ENCODE peak calls at places on chromosomes 6 and 20, in four cellular contexts. One of them, this sample, is unnamed.

GRCh38 chr6:132937466-132937906 is 123.1 kb downstream of the RPS12 start:
- DNase-seq in K562: peak
- DNase-seq in SK-N-SH: peak
- DNase-seq in GM12878: no peak
- DNase-seq in this sample: no peak

GRCh38 chr6:51398064-51398740 is 579.5 kb downstream of the TFAP2B start:
- DNase-seq in SK-N-SH: no peak
- DNase-seq in GM12878: peak
- DNase-seq in K562: no peak
- DNase-seq in this sample: no peak

GRCh38 chr20:51985753-51986152 is 183.4 kb upstream of the SALL4 start:
- DNase-seq in SK-N-SH: no peak
- DNase-seq in GM12878: no peak
- DNase-seq in K562: no peak
- DNase-seq in this sample: no peak

GRCh38 chr6:43771210-43771857 is 1.3 kb downstream of the VEGFA start:
- DNase-seq in SK-N-SH: peak
- DNase-seq in GM12878: no peak
- DNase-seq in K562: peak
- DNase-seq in this sample: peak

GRCh38 chr6:88780714-88781389 is 182.6 kb downstream of the RNGTT start:
- DNase-seq in K562: peak
- DNase-seq in SK-N-SH: peak
- DNase-seq in GM12878: peak
- DNase-seq in this sample: peak

GRCh38 chr20:58213112-58213511 is 15.3 kb downstream of the ANKRD60 start:
- DNase-seq in SK-N-SH: peak
- DNase-seq in K562: no peak
- DNase-seq in GM12878: no peak
- DNase-seq in this sample: no peak

GRCh38 chr6:127515234-127515793 is 3.8 kb downstream of the MTCL3 start:
- DNase-seq in GM12878: no peak
- DNase-seq in K562: no peak
- DNase-seq in SK-N-SH: peak
- DNase-seq in this sample: peak

GRCh38 chr6:131331146-131331545 is 195.9 kb downstream of the AKAP7 start:
- DNase-seq in K562: no peak
- DNase-seq in SK-N-SH: no peak
- DNase-seq in GM12878: no peak
- DNase-seq in this sample: no peak

GRCh38 chr20:62370115-62370806 is 3.1 kb upstream of the LAMA5 start:
- DNase-seq in K562: peak
- DNase-seq in SK-N-SH: no peak
- DNase-seq in GM12878: no peak
- DNase-seq in this sample: no peak

GRCh38 chr6:15630202-15630601 is 32.6 kb downstream of the DTNBP1 start:
- DNase-seq in GM12878: no peak
- DNase-seq in SK-N-SH: no peak
- DNase-seq in K562: no peak
- DNase-seq in this sample: no peak

GRCh38 chr6:71642120-71642519 is 244.2 kb upstream of the RIMS1 start:
- DNase-seq in SK-N-SH: no peak
- DNase-seq in K562: no peak
- DNase-seq in GM12878: no peak
- DNase-seq in this sample: no peak

GRCh38 chr6:134009876-134010275 is 42.5 kb downstream of the SLC2A12 start:
- DNase-seq in SK-N-SH: no peak
- DNase-seq in GM12878: no peak
- DNase-seq in K562: no peak
- DNase-seq in this sample: no peak

GRCh38 chr20:6173481-6173880 is 50.7 kb upstream of the FERMT1 start:
- DNase-seq in GM12878: no peak
- DNase-seq in SK-N-SH: no peak
- DNase-seq in K562: no peak
- DNase-seq in this sample: no peak

GRCh38 chr6:53680489-53680888 is 14.9 kb upstream of the KLHL31 start:
- DNase-seq in SK-N-SH: no peak
- DNase-seq in GM12878: no peak
- DNase-seq in K562: no peak
- DNase-seq in this sample: no peak

DNA sequence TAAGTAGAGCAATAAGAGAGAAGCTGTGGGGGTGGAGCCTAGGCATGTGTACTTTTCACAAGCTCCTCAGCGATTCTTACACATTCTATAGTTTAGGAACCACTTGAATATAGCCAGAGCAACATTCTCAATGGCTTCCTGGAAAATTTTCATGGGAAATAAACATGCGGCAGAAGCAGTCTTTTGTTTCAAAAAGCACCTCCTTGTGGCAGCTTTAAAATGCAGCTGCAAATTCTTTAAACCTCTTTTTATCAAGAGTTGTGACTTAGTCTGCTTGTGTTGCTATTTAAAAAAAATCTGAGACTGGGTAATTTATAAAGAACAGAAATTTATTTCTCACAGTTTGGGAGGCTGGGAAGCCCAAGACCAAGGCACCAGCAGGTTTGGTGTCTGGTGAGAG is 23.8 kb downstream of the NKX2-2 start:
- DNase-seq in SK-N-SH: no peak
- DNase-seq in GM12878: no peak
- DNase-seq in K562: no peak
- DNase-seq in this sample: no peak
- TF ChIP-seq NRF1 in SK-N-SH: no peak
- TF ChIP-seq NRF1 in GM12878: no peak
- TF ChIP-seq NRF1 in K562: no peak
- TF ChIP-seq NRF1 in this sample: no peak

GRCh38 chr6:26123675-26124549 is 36.7 kb downstream of the HFE start:
- DNase-seq in SK-N-SH: peak
- DNase-seq in GM12878: peak
- DNase-seq in K562: peak
- DNase-seq in this sample: peak
- TF ChIP-seq EP300 in SK-N-SH: peak
- TF ChIP-seq EP300 in GM12878: no peak
- TF ChIP-seq EP300 in K562: no peak
- TF ChIP-seq EP300 in this sample: no peak

GRCh38 chr6:46993846-46994245 is 48.3 kb downstream of the ADGRF1 start:
- DNase-seq in K562: no peak
- DNase-seq in GM12878: no peak
- DNase-seq in SK-N-SH: no peak
- DNase-seq in this sample: no peak
- TF ChIP-seq NRF1 in K562: no peak
- TF ChIP-seq NRF1 in GM12878: no peak
- TF ChIP-seq NRF1 in SK-N-SH: no peak
- TF ChIP-seq NRF1 in this sample: no peak

GRCh38 chr6:101876431-101876830 is 482.9 kb downstream of the GRIK2 start:
- DNase-seq in GM12878: no peak
- DNase-seq in SK-N-SH: no peak
- DNase-seq in K562: no peak
- DNase-seq in this sample: no peak
- TF ChIP-seq EP300 in GM12878: no peak
- TF ChIP-seq EP300 in SK-N-SH: no peak
- TF ChIP-seq EP300 in K562: no peak
- TF ChIP-seq EP300 in this sample: no peak

DNA sequence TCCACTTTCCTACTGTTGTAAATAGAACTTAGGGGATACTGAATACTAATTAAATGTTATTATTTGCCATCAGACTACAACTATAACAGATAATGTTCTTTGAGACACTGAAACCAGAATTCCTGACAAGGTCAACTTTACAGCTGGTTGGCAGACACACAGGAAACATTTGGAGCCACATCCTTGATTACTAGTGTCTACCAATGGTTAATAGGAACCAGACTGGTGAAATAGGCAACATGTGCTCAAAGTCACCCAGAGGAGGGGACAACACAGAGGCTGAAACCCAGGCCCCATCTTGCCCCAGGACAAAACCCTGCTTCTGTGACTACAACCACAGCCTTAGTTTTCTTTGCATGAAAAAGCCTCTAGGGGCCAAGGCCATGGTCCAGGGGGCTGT is 47.8 kb upstream of the NT5E start:
- DNase-seq in K562: no peak
- DNase-seq in SK-N-SH: peak
- DNase-seq in GM12878: no peak
- DNase-seq in this sample: no peak
- TF ChIP-seq NRF1 in K562: no peak
- TF ChIP-seq NRF1 in SK-N-SH: no peak
- TF ChIP-seq NRF1 in GM12878: no peak
- TF ChIP-seq NRF1 in this sample: no peak